ENCODE peak calls at places on chromosomes 11 and 22, in six cellular contexts. F is WTC11, P is nephron progenitor cell, J is stomach, D is cardiac fibroblast, N is heart left ventricle. Q is an unnamed sample.

GRCh38 chr22:29713156-29713715 is 6.6 kb upstream of the CABP7 start:
- DNase-seq in F (no peak), P (no peak), J (no peak), D (no peak), N (no peak), Q (no peak)

GRCh38 chr11:33500865-33501479 is 199.7 kb downstream of the C11orf91 start:
- DNase-seq in F (no peak), P (peak; percentile 72), J (no peak), D (peak; percentile 47), N (no peak), Q (peak; percentile 49)

GRCh38 chr11:43561832-43562231 is 118.7 kb upstream of the HSD17B12 start:
- DNase-seq in F (no peak), P (no peak), J (no peak), D (no peak), N (no peak), Q (no peak)

GRCh38 chr22:17703811-17704210 is 65.3 kb downstream of the BCL2L13 start:
- DNase-seq in F (no peak), P (no peak), J (no peak), D (peak; percentile 18), N (no peak), Q (no peak)

GRCh38 chr11:32113200-32113599 is 22.3 kb downstream of the RCN1 start:
- DNase-seq in F (no peak), P (no peak), J (no peak), D (no peak), N (no peak), Q (no peak)

GRCh38 chr22:42360348-42360747 is 71.9 kb downstream of the NFAM1 start:
- DNase-seq in F (no peak), P (no peak), J (peak; percentile 83), D (no peak), N (no peak), Q (no peak)

GRCh38 chr11:1472180-1473005 is 14.2 kb downstream of the MOB2 start:
- DNase-seq in F (no peak), P (peak; percentile 1), J (no peak), D (no peak), N (no peak), Q (no peak)

GRCh38 chr22:36900225-36900624 is 13.2 kb upstream of the CSF2RB start:
- DNase-seq in F (no peak), P (no peak), J (no peak), D (no peak), N (no peak), Q (no peak)

GRCh38 chr11:62806611-62807121 is 1.4 kb upstream of the NXF1 start:
- DNase-seq in F (no peak), P (no peak), J (no peak), D (peak; percentile 59), N (peak; percentile 40), Q (no peak)

GRCh38 chr22:46846154-46846831 is 83.8 kb downstream of the TBC1D22A start:
- DNase-seq in F (no peak), P (no peak), J (no peak), D (no peak), N (no peak), Q (no peak)

GRCh38 chr22:32083814-32084213 is 40.8 kb downstream of the SLC5A1 start:
- DNase-seq in F (no peak), P (no peak), J (no peak), D (no peak), N (no peak), Q (no peak)

GRCh38 chr11:131875611-131876010 is 505.2 kb downstream of the NTM start:
- DNase-seq in F (no peak), P (no peak), J (no peak), D (peak; percentile 27), N (no peak), Q (no peak)

GRCh38 chr11:32137263-32137662 is 46.4 kb downstream of the RCN1 start:
- DNase-seq in F (no peak), P (no peak), J (no peak), D (peak; percentile 95), N (no peak), Q (no peak)

GRCh38 chr22:32050678-32051515 is 7.8 kb downstream of the SLC5A1 start:
- DNase-seq in F (no peak), P (peak; percentile 8), J (peak; percentile 52), D (peak; percentile 74), N (no peak), Q (no peak)

GRCh38 chr11:116229581-116229980 is 543.2 kb downstream of the BUD13 start:
- DNase-seq in F (no peak), P (no peak), J (no peak), D (no peak), N (no peak), Q (no peak)

GRCh38 chr11:1453611-1454386 is 32.8 kb downstream of the MOB2 start:
- DNase-seq in F (peak; percentile 89), P (peak; percentile 50), J (peak; percentile 76), D (no peak), N (no peak), Q (peak; percentile 37)

GRCh38 chr11:86162257-86162656 is 82.3 kb upstream of the EED start:
- DNase-seq in F (no peak), P (no peak), J (no peak), D (peak; percentile 89), N (no peak), Q (no peak)

GRCh38 chr11:87180743-87181142 is 143.0 kb downstream of the TMEM135 start:
- DNase-seq in F (no peak), P (no peak), J (no peak), D (peak; percentile 77), N (no peak), Q (no peak)

GRCh38 chr11:8206251-8207079 is 37.6 kb upstream of the RIC3 start:
- DNase-seq in F (no peak), P (no peak), J (peak; percentile 78), D (peak; percentile 42), N (peak; percentile 47), Q (peak; percentile 72)

GRCh38 chr11:10778217-10778970 is 27.3 kb downstream of the CTR9 start:
- DNase-seq in F (no peak), P (no peak), J (no peak), D (peak; percentile 77), N (peak; percentile 69), Q (no peak)

GRCh38 chr22:50612715-50613221 is 12.2 kb downstream of the MAPK8IP2 start:
- DNase-seq in F (peak; percentile 51), P (no peak), J (no peak), D (no peak), N (no peak), Q (no peak)

GRCh38 chr11:64553554-64554201 is 37.3 kb upstream of the SLC22A12 start:
- DNase-seq in F (peak; percentile 85), P (peak; percentile 79), J (peak; percentile 60), D (peak; percentile 74), N (peak; percentile 53), Q (peak; percentile 66)
- TF ChIP-seq CTCF in F (peak; percentile 98), P (peak; percentile 99), J (peak; percentile 94), D (peak; percentile 98), N (peak; percentile 96), Q (peak; percentile 99)

GRCh38 chr22:19857382-19857781 is 2.7 kb upstream of the GNB1L start:
- DNase-seq in F (no peak), P (no peak), J (no peak), D (no peak), N (no peak), Q (no peak)

GRCh38 chr22:19855504-19856409 is 1.1 kb upstream of the GNB1L start:
- DNase-seq in F (peak; percentile 48), P (peak; percentile 41), J (peak; percentile 56), D (peak; percentile 80), N (peak; percentile 35), Q (no peak)

GRCh38 chr22:19853879-19854777 is 546 bp downstream of the GNB1L start:
- DNase-seq in F (peak; percentile 22), P (peak; percentile 60), J (peak; percentile 25), D (peak; percentile 17), N (peak; percentile 20), Q (no peak)

GRCh38 chr22:19853058-19853878 is 1.4 kb downstream of the GNB1L start:
- DNase-seq in F (no peak), P (no peak), J (no peak), D (no peak), N (peak; percentile 17), Q (no peak)

DNA sequence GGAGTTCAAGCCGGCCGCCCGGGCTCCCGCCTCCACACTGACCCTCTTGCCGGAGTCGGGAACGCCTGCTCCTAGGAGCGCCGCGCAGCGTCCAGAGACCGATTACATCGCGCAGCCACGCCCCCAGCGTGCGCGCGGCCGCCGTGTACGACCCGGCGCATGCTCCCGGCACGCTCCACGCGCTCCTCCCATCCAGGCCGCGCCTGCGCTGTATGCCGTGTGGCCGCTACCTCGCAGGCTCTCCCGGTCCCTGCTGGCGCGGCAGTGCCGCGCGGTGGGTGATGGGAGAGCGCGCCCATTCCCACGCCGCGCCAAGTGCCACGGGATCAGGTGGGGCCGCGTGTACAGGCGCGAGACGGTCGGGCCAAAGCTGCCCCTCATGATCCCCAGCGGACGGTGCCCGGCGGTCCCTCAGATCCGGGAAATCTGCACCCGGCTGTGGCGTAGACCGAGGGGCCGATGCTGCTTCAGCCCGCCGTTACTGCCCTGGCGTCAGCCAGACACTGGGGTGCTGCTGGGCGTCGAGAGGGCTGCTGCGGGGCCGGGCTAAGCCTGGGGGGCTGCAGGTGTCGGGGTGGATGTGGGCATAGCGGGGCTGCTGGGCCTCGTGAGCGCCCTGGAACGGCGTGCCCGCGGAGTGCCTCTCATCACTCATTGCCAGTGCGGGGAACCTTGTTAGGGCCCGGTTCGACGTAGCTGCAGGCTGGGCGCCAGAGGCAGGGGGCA is at the start of the genes GNB1L and RTL10:
- DNase-seq in F (peak; percentile 95), P (peak; percentile 98), J (peak; percentile 99), D (peak; percentile 98), N (peak; percentile 98), Q (peak; percentile 97)
- TF ChIP-seq CTCF in F (no peak), P (no peak), J (no peak), D (no peak), N (peak; percentile 19), Q (no peak)

GRCh38 chr22:30906946-30907345 is 61.6 kb downstream of the MORC2 start:
- DNase-seq in F (no peak), P (no peak), J (no peak), D (no peak), N (no peak), Q (no peak)

GRCh38 chr22:30906411-30906810 is 62.2 kb downstream of the MORC2 start:
- DNase-seq in F (no peak), P (no peak), J (no peak), D (no peak), N (no peak), Q (no peak)

GRCh38 chr22:30910358-30910757 is 58.2 kb downstream of the MORC2 start:
- DNase-seq in F (no peak), P (no peak), J (no peak), D (no peak), N (no peak), Q (no peak)

GRCh38 chr22:30908051-30908461 is 60.5 kb downstream of the MORC2 start:
- DNase-seq in F (no peak), P (no peak), J (no peak), D (no peak), N (no peak), Q (no peak)

GRCh38 chr22:30909306-30909705 is 59.3 kb downstream of the MORC2 start:
- DNase-seq in F (no peak), P (no peak), J (no peak), D (no peak), N (no peak), Q (no peak)
- TF ChIP-seq CTCF in F (no peak), P (no peak), J (no peak), D (no peak), N (no peak), Q (no peak)

DNA sequence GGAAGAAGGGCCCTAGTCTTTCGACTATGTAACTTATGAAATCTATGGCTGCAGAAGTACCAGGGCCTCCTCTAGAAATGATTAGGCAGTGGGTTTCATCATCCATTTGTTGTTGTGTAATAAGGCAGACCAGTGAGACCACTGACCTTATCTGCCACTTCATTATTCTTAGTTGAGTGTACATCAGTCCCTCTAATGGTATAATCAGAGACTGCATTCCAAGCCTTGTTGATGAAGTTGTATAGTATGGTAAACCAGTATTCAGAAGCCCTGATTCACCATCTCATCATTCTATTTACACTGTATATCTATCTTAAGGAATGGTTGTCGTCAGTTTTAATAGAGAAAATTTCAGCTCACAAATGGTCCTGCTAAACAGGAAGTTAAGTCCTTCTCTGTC is 32.2 kb upstream of the GRIA4 start:
- DNase-seq in F (no peak), P (no peak), J (no peak), D (peak; percentile 30), N (no peak), Q (no peak)
- TF ChIP-seq CTCF in F (no peak), P (no peak), J (no peak), D (peak; percentile 19), N (no peak), Q (peak; percentile 35)